ENCODE peak calls at places on chromosome 17, in five cellular contexts. One of them, this sample, is unnamed.

GRCh38 chr17:33977729-33978514 is 277.2 kb upstream of the CCL2 start:
- ATAC-seq in HCT116: no peak
- ATAC-seq in central memory CD8-positive, alpha-beta T cell: no peak
- ATAC-seq in left ventricle myocardium superior: peak
- ATAC-seq in activated naive CD8-positive, alpha-beta T cell treated with anti-CD3 and anti-CD28 coated beads, Interleukin-2, amount 50 U/mL, for 24 hours: no peak
- ATAC-seq in this sample: no peak

GRCh38 chr17:48314716-48315115 is 115.3 kb downstream of the SKAP1 start:
- ATAC-seq in central memory CD8-positive, alpha-beta T cell: no peak
- ATAC-seq in HCT116: no peak
- ATAC-seq in activated naive CD8-positive, alpha-beta T cell treated with anti-CD3 and anti-CD28 coated beads, Interleukin-2, amount 50 U/mL, for 24 hours: no peak
- ATAC-seq in left ventricle myocardium superior: no peak
- ATAC-seq in this sample: no peak

GRCh38 chr17:69516911-69517310 is 102.4 kb downstream of the MAP2K6 start:
- ATAC-seq in activated naive CD8-positive, alpha-beta T cell treated with anti-CD3 and anti-CD28 coated beads, Interleukin-2, amount 50 U/mL, for 24 hours: peak
- ATAC-seq in central memory CD8-positive, alpha-beta T cell: no peak
- ATAC-seq in left ventricle myocardium superior: no peak
- ATAC-seq in HCT116: no peak
- ATAC-seq in this sample: peak

GRCh38 chr17:2709173-2709661 is 2.3 kb downstream of the CLUH start:
- ATAC-seq in activated naive CD8-positive, alpha-beta T cell treated with anti-CD3 and anti-CD28 coated beads, Interleukin-2, amount 50 U/mL, for 24 hours: no peak
- ATAC-seq in HCT116: no peak
- ATAC-seq in left ventricle myocardium superior: no peak
- ATAC-seq in central memory CD8-positive, alpha-beta T cell: no peak
- ATAC-seq in this sample: peak

GRCh38 chr17:35315283-35315682 is 58.1 kb downstream of the SLFN11 start:
- ATAC-seq in central memory CD8-positive, alpha-beta T cell: no peak
- ATAC-seq in HCT116: peak
- ATAC-seq in left ventricle myocardium superior: peak
- ATAC-seq in activated naive CD8-positive, alpha-beta T cell treated with anti-CD3 and anti-CD28 coated beads, Interleukin-2, amount 50 U/mL, for 24 hours: no peak
- ATAC-seq in this sample: no peak

GRCh38 chr17:75706042-75706728 is 15.1 kb upstream of the ITGB4 start:
- ATAC-seq in central memory CD8-positive, alpha-beta T cell: no peak
- ATAC-seq in left ventricle myocardium superior: no peak
- ATAC-seq in activated naive CD8-positive, alpha-beta T cell treated with anti-CD3 and anti-CD28 coated beads, Interleukin-2, amount 50 U/mL, for 24 hours: no peak
- ATAC-seq in HCT116: no peak
- ATAC-seq in this sample: no peak

GRCh38 chr17:34413443-34414076 is 50.5 kb upstream of the CCL1 start:
- ATAC-seq in HCT116: no peak
- ATAC-seq in activated naive CD8-positive, alpha-beta T cell treated with anti-CD3 and anti-CD28 coated beads, Interleukin-2, amount 50 U/mL, for 24 hours: no peak
- ATAC-seq in left ventricle myocardium superior: no peak
- ATAC-seq in central memory CD8-positive, alpha-beta T cell: no peak
- ATAC-seq in this sample: no peak

GRCh38 chr17:12403881-12404398 is 261.8 kb upstream of the MYOCD start:
- ATAC-seq in activated naive CD8-positive, alpha-beta T cell treated with anti-CD3 and anti-CD28 coated beads, Interleukin-2, amount 50 U/mL, for 24 hours: no peak
- ATAC-seq in HCT116: no peak
- ATAC-seq in left ventricle myocardium superior: no peak
- ATAC-seq in central memory CD8-positive, alpha-beta T cell: no peak
- ATAC-seq in this sample: no peak